ENCODE peak calls at places on chromosome 18, in seven cellular contexts. Q is T-helper 17 cell, K is choroid plexus epithelial cell, M is GM20000, A is neuronal stem cell, O is RPMI8226, F is HFF-Myc. V is an unnamed sample.

GRCh38 chr18:28175047-28175929 is 1.6 kb downstream of the CDH2 start:
- DNase-seq in K (peak), O (peak), M (peak), Q (no peak), F (no peak), A (peak), V (no peak)

GRCh38 chr18:23529597-23529996 is 26.3 kb downstream of the RMC1 start:
- DNase-seq in M (no peak), K (peak), A (no peak), Q (no peak), O (no peak), F (no peak), V (no peak)

GRCh38 chr18:59994357-59994756 is 94.6 kb downstream of the PMAIP1 start:
- DNase-seq in A (no peak), O (peak), K (peak), M (no peak), Q (no peak), F (no peak), V (peak)

GRCh38 chr18:75471850-75472249 is 44.3 kb upstream of the SMIM21 start:
- DNase-seq in M (no peak), O (no peak), K (no peak), A (no peak), F (no peak), Q (no peak), V (no peak)

GRCh38 chr18:26017929-26018328 is 72.5 kb downstream of the SS18 start:
- DNase-seq in F (no peak), K (peak), A (no peak), O (no peak), Q (no peak), M (peak), V (no peak)

GRCh38 chr18:68779169-68779568 is 18.7 kb upstream of the CCDC102B start:
- DNase-seq in F (no peak), O (no peak), A (no peak), K (peak), M (no peak), Q (no peak), V (no peak)

GRCh38 chr18:51110073-51110797 is 80.2 kb downstream of the SMAD4 start:
- DNase-seq in K (peak), Q (peak), A (peak), O (peak), M (peak), F (no peak), V (peak)

GRCh38 chr18:71878226-71878625 is 665.9 kb downstream of the CBLN2 start:
- DNase-seq in M (no peak), Q (no peak), O (no peak), K (no peak), A (no peak), F (no peak), V (no peak)

GRCh38 chr18:13481820-13482640 is 244.3 kb downstream of the FAM210A start:
- DNase-seq in O (no peak), A (no peak), F (no peak), M (peak), K (no peak), Q (no peak), V (no peak)

GRCh38 chr18:37246779-37247340 is 318.7 kb downstream of the CELF4 start:
- DNase-seq in A (no peak), Q (no peak), K (no peak), F (no peak), M (no peak), O (no peak), V (no peak)

GRCh38 chr18:52343138-52343537 is 3.1 kb downstream of the DCC start:
- DNase-seq in A (no peak), Q (no peak), M (no peak), K (peak), O (no peak), F (no peak), V (no peak)

GRCh38 chr18:54323970-54324369 is 33.7 kb downstream of the STARD6 start:
- DNase-seq in Q (no peak), K (no peak), O (no peak), M (no peak), A (no peak), F (no peak), V (no peak)

GRCh38 chr18:28091197-28091596 is 85.7 kb downstream of the CDH2 start:
- DNase-seq in K (no peak), Q (no peak), F (no peak), A (no peak), O (no peak), M (no peak), V (no peak)

GRCh38 chr18:48800479-48800876 is 150.3 kb downstream of the SMAD7 start:
- DNase-seq in K (no peak), A (no peak), M (no peak), O (no peak), Q (peak), F (no peak), V (no peak)

GRCh38 chr18:36295880-36296301 is 1.6 kb upstream of the FHOD3 start:
- DNase-seq in O (no peak), Q (no peak), M (no peak), F (no peak), A (no peak), K (no peak), V (no peak)

GRCh38 chr18:79540914-79541301 is 138.7 kb upstream of the CTDP1 start:
- DNase-seq in M (no peak), Q (no peak), F (no peak), O (no peak), K (no peak), A (no peak), V (no peak)

GRCh38 chr18:30632058-30632718 is 410.4 kb downstream of the DSC3 start:
- DNase-seq in Q (no peak), O (no peak), M (no peak), F (no peak), K (no peak), A (no peak), V (no peak)